ENCODE peak calls at places on chromosome X, in four cellular contexts. M is uterus, H is IMR-90, P is RWPE1. F is an unnamed sample.

GRCh38 chrX:143633530-143634372 is 2.1 kb downstream of the SLITRK4 start:
- DNase-seq in M (no peak), H (no peak), P (no peak), F (no peak)

GRCh38 chrX:6910218-6910617 is 237.3 kb upstream of the STS start:
- DNase-seq in M (no peak), H (no peak), P (no peak), F (no peak)

GRCh38 chrX:41689711-41690110 is 938 bp downstream of the GPR34 start:
- DNase-seq in M (no peak), H (no peak), P (no peak), F (no peak)

GRCh38 chrX:123720486-123720885 is 12.4 kb downstream of the THOC2 start:
- DNase-seq in M (no peak), H (no peak), P (no peak), F (no peak)

GRCh38 chrX:100368167-100368566 is 41.9 kb downstream of the PCDH19 start:
- DNase-seq in M (no peak), H (peak), P (peak), F (no peak)

GRCh38 chrX:329291-329910 is 10.8 kb upstream of the GTPBP6 start:
- DNase-seq in M (no peak), H (no peak), P (no peak), F (peak)

GRCh38 chrX:23803931-23804381 is 21.0 kb downstream of the SAT1 start:
- DNase-seq in M (no peak), H (peak), P (peak), F (peak)

GRCh38 chrX:83916525-83916924 is 55.6 kb downstream of the CYLC1 start:
- DNase-seq in M (no peak), H (peak), P (no peak), F (no peak)

GRCh38 chrX:68409154-68409553 is 24.1 kb downstream of the OPHN1 start:
- DNase-seq in M (no peak), H (no peak), P (no peak), F (no peak)

GRCh38 chrX:146967296-146967695 is 152.8 kb upstream of the CXorf51A start:
- DNase-seq in M (no peak), H (no peak), P (no peak), F (no peak)

GRCh38 chrX:137549073-137549472 is 16.9 kb upstream of the ZIC3 start:
- DNase-seq in M (no peak), H (no peak), P (no peak), F (no peak)

GRCh38 chrX:1239681-1240142 is 27.3 kb upstream of the CRLF2 start:
- DNase-seq in M (peak), H (no peak), P (no peak), F (peak)

GRCh38 chrX:9786839-9787635 is 808 bp downstream of the SHROOM2 start:
- DNase-seq in M (no peak), H (no peak), P (no peak), F (no peak)

GRCh38 chrX:1609311-1609710 is 5.5 kb upstream of the ASMT start:
- DNase-seq in M (no peak), H (no peak), P (no peak), F (peak)

GRCh38 chrX:154490021-154490413 is 412 bp downstream of the SLC10A3 start:
- DNase-seq in M (peak), H (peak), P (no peak), F (peak)

GRCh38 chrX:153469811-153470410 is 465 bp downstream of the HAUS7 start:
- DNase-seq in M (no peak), H (peak), P (no peak), F (no peak)

GRCh38 chrX:3550160-3550765 is 163.2 kb downstream of the PRKX start:
- DNase-seq in M (no peak), H (no peak), P (no peak), F (no peak)

GRCh38 chrX:112851161-112851779 is 10.6 kb upstream of the AMOT start:
- DNase-seq in M (no peak), H (no peak), P (no peak), F (no peak)

GRCh38 chrX:65712005-65712861 is 44.8 kb downstream of the MSN start:
- DNase-seq in M (no peak), H (peak), P (no peak), F (no peak)

GRCh38 chrX:150361777-150362351 is 1.3 kb upstream of the MAMLD1 start:
- DNase-seq in M (no peak), H (peak), P (no peak), F (no peak)

GRCh38 chrX:153474718-153475117 is 4.3 kb upstream of the HAUS7 start:
- DNase-seq in M (peak), H (peak), P (peak), F (no peak)

GRCh38 chrX:35826503-35826902 is 28.4 kb downstream of the MAGEB16 start:
- DNase-seq in M (no peak), H (no peak), P (no peak), F (no peak)

GRCh38 chrX:46903458-46904242 is 8.6 kb upstream of the JADE3 start:
- DNase-seq in M (peak), H (peak), P (peak), F (peak)

GRCh38 chrX:30938295-30938694 is 49.2 kb upstream of the TAB3 start:
- DNase-seq in M (no peak), H (no peak), P (no peak), F (no peak)

GRCh38 chrX:8319359-8319758 is 145.3 kb upstream of the VCX3B start:
- DNase-seq in M (no peak), H (no peak), P (no peak), F (no peak)

GRCh38 chrX:154046262-154046771 is 26.6 kb upstream of the IRAK1 start:
- DNase-seq in M (peak), H (peak), P (no peak), F (no peak)

GRCh38 chrX:124223524-124223923 is 108.9 kb upstream of the TEX13D start:
- DNase-seq in M (no peak), H (no peak), P (no peak), F (no peak)

GRCh38 chrX:49147907-49148306 is 14.7 kb upstream of the MAGIX start:
- DNase-seq in M (no peak), H (no peak), P (no peak), F (no peak)

GRCh38 chrX:18961686-18962085 is 22.2 kb downstream of the PHKA2 start:
- DNase-seq in M (no peak), H (peak), P (no peak), F (no peak)

GRCh38 chrX:68146054-68146453 is 287.2 kb downstream of the OPHN1 start:
- DNase-seq in M (no peak), H (peak), P (peak), F (no peak)

GRCh38 chrX:153903238-153903980 is 1.1 kb upstream of the AVPR2 start:
- DNase-seq in M (no peak), H (no peak), P (no peak), F (peak)

GRCh38 chrX:132612990-132613564 is 124.2 kb upstream of the MBNL3 start:
- DNase-seq in M (no peak), H (peak), P (peak), F (no peak)

GRCh38 chrX:84933956-84934556 is 69.6 kb upstream of the APOOL start:
- DNase-seq in M (no peak), H (no peak), P (no peak), F (no peak)

GRCh38 chrX:47143894-47144625 is 442 bp downstream of the NDUFB11 start:
- DNase-seq in M (peak), H (peak), P (peak), F (no peak)

GRCh38 chrX:132818638-132819037 is 139.8 kb downstream of the HS6ST2 start:
- DNase-seq in M (no peak), H (no peak), P (no peak), F (no peak)

GRCh38 chrX:16484338-16484737 is 165.6 kb upstream of the S100G start:
- DNase-seq in M (no peak), H (peak), P (peak), F (peak)
- TF ChIP-seq CTCF in M (no peak), H (no peak), P (no peak), F (peak)

GRCh38 chrX:107323786-107324492 is 117.5 kb downstream of the DNAAF6 start:
- DNase-seq in M (no peak), H (no peak), P (no peak), F (no peak)
- H3K27ac ChIP-seq in M (no peak), H (no peak), P (no peak), F (no peak)

GRCh38 chrX:149124526-149125108 is 380.5 kb downstream of the IDS start:
- DNase-seq in M (no peak), H (no peak), P (no peak), F (no peak)

GRCh38 chrX:149120459-149120858 is 384.6 kb downstream of the IDS start:
- DNase-seq in M (no peak), H (no peak), P (no peak), F (no peak)

DNA sequence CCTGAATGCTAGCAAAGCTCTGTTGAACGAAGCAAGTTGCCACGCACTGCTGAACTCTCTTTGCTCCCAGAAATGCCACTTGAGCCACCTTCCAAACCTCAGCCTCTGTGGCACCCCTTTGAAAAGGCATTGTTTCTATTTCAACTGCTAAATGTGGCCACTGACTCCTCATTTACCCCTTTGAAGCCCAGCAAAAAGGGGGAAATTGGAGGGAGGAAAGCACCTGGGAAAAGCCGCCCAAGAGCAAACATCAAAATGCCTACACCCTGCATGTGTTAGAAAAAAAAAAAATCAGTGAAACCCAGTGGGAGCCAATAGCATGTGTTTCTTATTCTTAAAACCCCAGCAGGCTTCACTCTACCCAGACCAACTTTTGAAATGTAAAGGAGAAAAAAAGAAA is 383.6 kb downstream of the IDS start:
- DNase-seq in M (no peak), H (no peak), P (no peak), F (no peak)
- TF ChIP-seq CTCF in M (no peak), H (no peak), P (no peak), F (no peak)

DNA sequence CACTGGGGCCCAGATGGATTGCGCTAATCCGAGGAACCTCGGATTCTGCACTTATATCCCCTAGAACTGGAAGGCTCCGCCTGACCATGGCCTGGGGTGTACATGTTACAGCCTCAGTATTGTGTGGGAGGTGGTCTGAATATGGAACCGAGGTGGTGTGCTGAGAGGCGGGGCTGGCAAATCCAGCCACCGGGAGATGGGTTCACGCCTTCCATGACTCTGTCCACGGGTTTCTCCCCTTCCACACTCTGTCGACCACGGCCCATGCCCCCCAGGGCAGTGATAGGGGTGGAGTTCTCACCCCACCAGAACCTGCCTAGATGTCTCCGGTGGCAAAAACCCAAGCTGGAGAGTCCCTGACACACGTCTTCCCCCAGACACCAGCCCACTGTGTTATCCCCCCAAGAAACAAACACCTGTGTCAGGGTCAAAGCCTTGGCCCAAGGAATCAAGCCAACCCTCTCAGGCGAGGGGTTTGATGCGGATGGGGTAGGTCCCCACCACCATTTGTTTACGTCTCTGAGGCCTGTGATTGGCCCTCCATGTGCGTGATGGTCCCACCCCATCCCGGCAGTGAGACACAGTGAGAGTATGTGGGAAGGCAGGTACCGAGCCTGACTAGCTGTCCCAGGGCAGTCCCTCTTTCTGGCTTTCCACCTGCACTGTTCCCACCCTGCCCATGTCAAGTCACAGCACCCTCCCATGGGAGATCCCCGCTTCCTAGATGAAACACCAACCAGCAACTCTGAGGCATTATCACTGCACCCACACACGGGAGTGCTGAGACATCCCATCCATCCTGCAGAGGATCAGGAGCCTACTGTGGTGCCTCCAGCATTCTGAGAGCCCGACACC is 6.6 kb upstream of the LOC101059915 start:
- DNase-seq in M (no peak), H (no peak), P (no peak), F (no peak)
- H3K27ac ChIP-seq in M (no peak), H (no peak), P (no peak), F (no peak)

GRCh38 chrX:145825896-145826295 is 8.3 kb downstream of the SLITRK2 start:
- DNase-seq in M (no peak), H (no peak), P (no peak), F (no peak)
- TF ChIP-seq CTCF in M (no peak), H (peak), P (no peak), F (peak)

DNA sequence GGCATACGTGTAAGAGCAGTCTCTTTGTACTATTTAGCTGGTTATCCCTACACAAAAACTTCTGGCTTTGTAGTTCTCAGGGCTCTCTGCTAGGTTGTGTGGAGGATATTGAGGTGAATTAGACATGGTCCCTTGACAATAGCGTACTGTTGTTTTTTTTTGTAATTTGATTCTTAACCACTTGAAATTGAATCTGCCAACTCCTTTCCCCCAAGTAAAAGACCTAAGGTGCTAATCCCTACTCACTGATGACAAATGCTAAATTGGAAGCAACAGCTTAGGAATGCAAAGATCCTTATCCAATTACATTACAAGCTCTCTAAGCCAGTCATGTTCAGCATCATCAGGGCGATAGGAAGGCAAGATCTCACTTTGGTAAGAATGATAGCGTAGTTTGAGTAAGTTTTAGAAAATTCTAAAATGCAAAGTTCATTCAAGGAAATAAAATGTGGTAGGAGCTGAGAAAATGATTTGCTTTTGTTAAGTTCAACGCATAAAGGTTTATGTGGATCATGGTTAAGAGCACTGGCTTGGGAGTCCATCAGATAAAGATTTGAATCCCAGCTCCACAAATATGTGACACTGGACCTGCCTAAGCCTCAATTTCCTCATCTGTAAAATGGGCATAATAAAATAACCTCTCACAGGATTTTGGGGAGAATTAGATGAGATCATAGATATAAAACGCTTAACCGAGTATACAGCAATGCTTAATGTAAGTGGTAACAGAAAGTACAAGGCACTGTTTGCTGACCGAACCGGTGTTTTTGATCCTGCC is 39.3 kb downstream of the DOCK11 start:
- DNase-seq in M (no peak), H (no peak), P (no peak), F (no peak)
- H3K27ac ChIP-seq in M (no peak), H (no peak), P (no peak), F (no peak)

DNA sequence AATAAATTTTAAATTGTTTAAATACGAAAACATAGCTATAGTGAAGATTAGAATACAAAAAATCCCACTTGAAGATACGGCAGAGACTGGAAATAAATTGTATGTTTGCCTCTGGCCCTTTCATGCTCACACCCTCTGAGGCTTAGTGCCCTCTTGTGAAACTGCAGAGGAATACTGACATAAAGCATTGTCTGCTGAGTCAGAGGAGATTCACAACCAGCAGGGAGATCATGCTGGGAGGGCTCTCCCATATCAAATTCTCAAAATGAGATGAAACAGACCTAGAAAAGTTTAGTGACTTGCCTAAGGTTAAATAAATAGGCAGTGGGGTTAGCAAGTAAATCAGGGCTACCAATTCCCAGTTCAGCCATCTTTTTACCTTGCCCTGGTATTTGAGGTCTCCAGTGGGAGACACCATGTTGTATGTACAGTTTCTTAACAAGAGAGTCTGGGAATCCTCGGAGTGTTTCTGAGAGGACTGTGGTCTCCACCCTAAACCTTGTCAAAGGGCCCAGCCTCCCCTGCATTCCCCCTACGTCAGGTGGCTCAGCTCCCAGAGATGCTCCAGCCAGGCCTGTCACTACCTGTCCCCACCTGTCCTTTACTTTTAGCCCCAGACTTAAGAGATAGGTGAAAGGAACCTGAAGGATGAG is 581.4 kb upstream of the DIPK2B start:
- DNase-seq in M (no peak), H (peak), P (no peak), F (no peak)
- TF ChIP-seq CTCF in M (peak), H (peak), P (no peak), F (peak)

GRCh38 chrX:38803609-38804480 is 2.6 kb downstream of the MID1IP1 start:
- DNase-seq in M (peak), H (peak), P (peak), F (peak)

GRCh38 chrX:38800981-38801845 is at the start of gene MID1IP1:
- DNase-seq in M (peak), H (peak), P (peak), F (peak)

GRCh38 chrX:38805294-38806053 is 4.2 kb downstream of the MID1IP1 start:
- DNase-seq in M (peak), H (peak), P (peak), F (peak)

GRCh38 chrX:38804481-38805293 is 3.4 kb downstream of the MID1IP1 start:
- DNase-seq in M (peak), H (no peak), P (no peak), F (no peak)

GRCh38 chrX:38803286-38803608 is 2.0 kb downstream of the MID1IP1 start:
- DNase-seq in M (no peak), H (no peak), P (no peak), F (no peak)
- H3K27ac ChIP-seq in M (peak), H (peak), P (peak), F (peak)

GRCh38 chrX:114390251-114390796 is 193.6 kb upstream of the HTR2C start:
- DNase-seq in M (no peak), H (no peak), P (no peak), F (no peak)
- TF ChIP-seq CTCF in M (no peak), H (no peak), P (no peak), F (no peak)